ENCODE peak calls at places on chromosomes 6 and 20, in four cellular contexts. K is endothelial cell, I is coronary artery, C is neuronal stem cell. Z is an unnamed sample.

GRCh38 chr6:158609455-158610155 is 34.9 kb downstream of the DYNLT1 start:
- DNase-seq in I (no peak), K (no peak), C (no peak), Z (no peak)

GRCh38 chr20:23192469-23192868 is 106.3 kb upstream of the CD93 start:
- DNase-seq in I (no peak), K (no peak), C (no peak), Z (no peak)

GRCh38 chr6:21396313-21396712 is 197.2 kb upstream of the SOX4 start:
- DNase-seq in C (no peak), I (no peak), K (no peak), Z (no peak)

GRCh38 chr20:40339661-40340449 is 349.2 kb downstream of the MAFB start:
- DNase-seq in C (no peak), K (no peak), I (no peak), Z (no peak)

GRCh38 chr6:115643762-115644161 is 416.9 kb downstream of the FRK start:
- DNase-seq in C (no peak), I (no peak), K (no peak), Z (no peak)

GRCh38 chr6:47922391-47922790 is 140.6 kb downstream of the OPN5 start:
- DNase-seq in C (peak), K (no peak), I (no peak), Z (peak)

GRCh38 chr6:114432380-114432779 is 89.6 kb upstream of the HS3ST5 start:
- DNase-seq in C (no peak), I (no peak), K (no peak), Z (no peak)

GRCh38 chr6:105324386-105325000 is 78.4 kb downstream of the PREP start:
- DNase-seq in I (no peak), C (no peak), K (no peak), Z (no peak)

GRCh38 chr20:4444404-4444803 is 277.3 kb upstream of the PRND start:
- DNase-seq in C (no peak), K (no peak), I (no peak), Z (no peak)